ENCODE peak calls at places on chromosome 2, in eight cellular contexts. I is NCI-H1092; A is caudate nucleus; M is stimulated activated CD4-positive, alpha-beta T cell treated with anti-CD3 and anti-CD28 coated beads, Interleukin-15, amount 100 ng/mL, for 24 hours; G is EH; B is mesothelial cell of epicardium; D is KBM-7; V is posterior cingulate gyrus. F is an unnamed sample.

GRCh38 chr2:197628043-197628500 is 47.3 kb downstream of the RFTN2 start:
- DNase-seq in D (no peak), M (no peak), G (no peak), I (no peak), B (no peak), V (no peak), A (peak; percentile 12), F (no peak)

GRCh38 chr2:8259841-8260178 is 422.0 kb upstream of the ID2 start:
- DNase-seq in D (no peak), G (no peak), M (no peak), V (no peak), B (no peak), I (no peak), A (no peak), F (no peak)

GRCh38 chr2:76640905-76641304 is 881.3 kb downstream of the LRRTM4 start:
- DNase-seq in A (no peak), V (peak; percentile 30), G (no peak), I (no peak), B (no peak), M (no peak), D (no peak), F (no peak)

GRCh38 chr2:37897511-37897910 is 27.6 kb upstream of the RMDN2 start:
- DNase-seq in M (no peak), A (no peak), D (no peak), G (peak; percentile 27), I (no peak), B (no peak), V (no peak), F (peak; percentile 55)

GRCh38 chr2:238907717-238908173 is 59.9 kb downstream of the TWIST2 start:
- DNase-seq in G (no peak), D (no peak), B (no peak), I (no peak), M (no peak), V (no peak), A (no peak), F (no peak)

GRCh38 chr2:94870392-94871225 is 621 bp upstream of the TEKT4 start:
- DNase-seq in A (no peak), V (peak; percentile 27), G (no peak), M (peak; percentile 52), D (peak; percentile 12), I (no peak), B (no peak), F (no peak)

GRCh38 chr2:214489181-214489580 is 78.3 kb downstream of the VWC2L start:
- DNase-seq in G (no peak), D (no peak), I (no peak), B (no peak), A (no peak), V (no peak), M (no peak), F (no peak)

GRCh38 chr2:55425449-55425848 is 5.8 kb upstream of the CCDC88A start:
- DNase-seq in V (no peak), D (peak; percentile 51), B (no peak), M (no peak), A (no peak), G (peak; percentile 92), I (no peak), F (peak; percentile 76)

GRCh38 chr2:239264838-239265651 is 135.8 kb downstream of the HDAC4 start:
- DNase-seq in M (peak; percentile 67), I (no peak), V (no peak), A (no peak), D (peak; percentile 68), B (no peak), G (peak; percentile 88), F (peak; percentile 16)

GRCh38 chr2:71531522-71532047 is 78.2 kb downstream of the DYSF start:
- DNase-seq in A (no peak), B (no peak), D (peak; percentile 35), I (no peak), V (no peak), M (no peak), G (peak; percentile 46), F (peak; percentile 36)

GRCh38 chr2:8086796-8087479 is 594.9 kb upstream of the ID2 start:
- DNase-seq in I (no peak), V (no peak), M (no peak), D (no peak), G (peak; percentile 97), A (no peak), B (no peak), F (peak; percentile 21)

GRCh38 chr2:12819721-12820120 is 103.0 kb downstream of the TRIB2 start:
- DNase-seq in B (no peak), I (no peak), V (no peak), A (no peak), D (peak; percentile 67), M (no peak), G (peak; percentile 87), F (no peak)

GRCh38 chr2:135132314-135132713 is 80.2 kb downstream of the RAB3GAP1 start:
- DNase-seq in G (peak; percentile 68), A (no peak), M (no peak), I (no peak), B (no peak), D (no peak), V (no peak), F (no peak)

GRCh38 chr2:85786444-85786843 is 32.7 kb downstream of the ATOH8 start:
- DNase-seq in I (no peak), D (no peak), V (no peak), M (no peak), B (no peak), G (no peak), A (no peak), F (no peak)

GRCh38 chr2:64859208-64860161 is 129.7 kb upstream of the SLC1A4 start:
- DNase-seq in V (peak; percentile 37), D (peak; percentile 72), B (peak; percentile 66), I (peak; percentile 51), A (peak; percentile 66), G (peak; percentile 92), M (peak; percentile 12), F (peak; percentile 88)

GRCh38 chr2:31337860-31338259 is 76.7 kb downstream of the XDH start:
- DNase-seq in G (peak; percentile 92), A (no peak), M (no peak), D (no peak), B (no peak), V (no peak), I (no peak), F (no peak)

GRCh38 chr2:95043300-95043786 is 17.8 kb downstream of the MAL start:
- DNase-seq in I (no peak), M (peak; percentile 52), B (peak; percentile 59), V (peak; percentile 74), A (peak; percentile 66), G (peak; percentile 72), D (no peak), F (peak; percentile 20)

GRCh38 chr2:231460073-231460861 is 4.0 kb downstream of the NCL start:
- DNase-seq in D (no peak), A (no peak), G (no peak), M (no peak), I (no peak), V (no peak), B (no peak), F (no peak)

GRCh38 chr2:19187323-19188020 is 171.0 kb downstream of the OSR1 start:
- DNase-seq in V (no peak), D (no peak), B (no peak), M (no peak), I (no peak), G (peak; percentile 62), A (no peak), F (no peak)

GRCh38 chr2:206728277-206729199 is 10.3 kb upstream of the DYTN start:
- DNase-seq in I (no peak), V (no peak), B (no peak), G (peak; percentile 20), A (peak; percentile 13), D (no peak), M (peak; percentile 7), F (no peak)

GRCh38 chr2:62578837-62579640 is 73.0 kb upstream of the TMEM17 start:
- DNase-seq in V (no peak), M (no peak), B (no peak), I (no peak), D (no peak), G (peak; percentile 89), A (no peak), F (peak; percentile 77)

GRCh38 chr2:19038096-19039015 is 320.1 kb downstream of the OSR1 start:
- DNase-seq in D (no peak), M (no peak), V (no peak), A (no peak), B (no peak), I (no peak), G (peak; percentile 87), F (no peak)

GRCh38 chr2:234679766-234680687 is 183.1 kb upstream of the ARL4C start:
- DNase-seq in B (no peak), D (no peak), V (no peak), A (no peak), G (peak; percentile 99), M (no peak), I (no peak), F (peak; percentile 64)

GRCh38 chr2:16038586-16038985 is 98.2 kb downstream of the MYCN start:
- DNase-seq in M (no peak), V (no peak), A (no peak), B (no peak), G (no peak), D (no peak), I (no peak), F (no peak)

GRCh38 chr2:230895536-230896345 is 29.3 kb downstream of the GPR55 start:
- DNase-seq in A (no peak), D (no peak), G (no peak), B (no peak), M (no peak), I (no peak), V (no peak), F (peak; percentile 75)

GRCh38 chr2:70805987-70806386 is 14.4 kb downstream of the CLEC4F start:
- DNase-seq in I (no peak), D (no peak), G (no peak), A (no peak), B (no peak), V (no peak), M (no peak), F (no peak)

GRCh38 chr2:144950874-144951560 is 431.1 kb upstream of the ZEB2 start:
- DNase-seq in A (no peak), B (no peak), I (no peak), V (no peak), D (no peak), G (peak; percentile 83), M (no peak), F (peak; percentile 47)

GRCh38 chr2:136246086-136246669 is 128.2 kb upstream of the CXCR4 start:
- DNase-seq in V (no peak), A (no peak), G (no peak), D (peak; percentile 72), M (no peak), I (no peak), B (no peak), F (no peak)

GRCh38 chr2:27262379-27263286 is at the start of gene SLC30A3:
- DNase-seq in B (peak; percentile 61), M (peak; percentile 88), G (peak; percentile 56), D (peak; percentile 77), I (no peak), V (peak; percentile 74), A (no peak), F (peak; percentile 76)

GRCh38 chr2:241796610-241797138 is 12.3 kb upstream of the NEU4 start:
- DNase-seq in A (no peak), D (no peak), G (no peak), V (peak; percentile 21), M (no peak), B (no peak), I (no peak), F (no peak)

GRCh38 chr2:6973895-6974545 is 56.8 kb downstream of the RNF144A start:
- DNase-seq in I (no peak), D (no peak), G (no peak), A (no peak), B (no peak), V (no peak), M (no peak), F (peak; percentile 36)

GRCh38 chr2:43292851-43293743 is 66.7 kb upstream of the ZFP36L2 start:
- DNase-seq in D (no peak), V (no peak), G (no peak), M (no peak), I (no peak), B (no peak), A (no peak), F (no peak)

GRCh38 chr2:23069935-23070334 is 315.0 kb upstream of the KLHL29 start:
- DNase-seq in B (no peak), M (no peak), I (peak; percentile 13), A (no peak), D (no peak), V (no peak), G (no peak), F (no peak)

GRCh38 chr2:179263460-179264237 is 983 bp downstream of the SESTD1 start:
- DNase-seq in V (peak; percentile 34), B (peak; percentile 46), A (peak; percentile 27), D (peak; percentile 55), I (peak; percentile 8), M (peak; percentile 5), G (peak; percentile 58), F (no peak)